ENCODE peak calls at places on chromosomes 1 and 21, in nine cellular contexts. X is ovary; Q is CD8-positive, alpha-beta T cell; D is A549; N is suprapubic skin; S is cardiac muscle cell; F is esophagus muscularis mucosa; U is tibial nerve; T is Panc1. V is an unnamed sample. For H3K4me1, the result is how much of the 10 kb centered on the place peaks cover.

GRCh38 chr1:182549346-182549745 is 39.7 kb downstream of the RNASEL start:
- DNase-seq in S (no peak), T (no peak), X (no peak), F (peak), Q (no peak), N (no peak), D (no peak), U (no peak), V (no peak)

GRCh38 chr1:31776511-31776910 is 12.4 kb upstream of the ADGRB2 start:
- DNase-seq in D (no peak), Q (no peak), N (no peak), S (no peak), F (no peak), X (no peak), T (no peak), U (no peak), V (no peak)

GRCh38 chr1:64877151-64877550 is 89.2 kb downstream of the JAK1 start:
- DNase-seq in N (no peak), D (no peak), F (no peak), T (no peak), S (no peak), U (no peak), Q (no peak), X (no peak), V (no peak)

GRCh38 chr1:178575611-178576331 is 62.9 kb downstream of the TEX35 start:
- DNase-seq in S (no peak), U (no peak), F (no peak), T (no peak), X (no peak), D (no peak), Q (no peak), N (no peak), V (no peak)

GRCh38 chr1:212614398-212615091 is 6.0 kb downstream of the ATF3 start:
- DNase-seq in N (no peak), U (no peak), T (no peak), F (no peak), X (no peak), D (no peak), Q (no peak), S (no peak), V (no peak)

GRCh38 chr21:21341041-21341440 is 342.8 kb downstream of the NCAM2 start:
- DNase-seq in Q (no peak), N (no peak), F (no peak), T (no peak), D (no peak), X (no peak), S (no peak), U (no peak), V (no peak)

GRCh38 chr1:30603081-30603858 is 120.1 kb downstream of the MATN1 start:
- DNase-seq in Q (no peak), F (peak), T (no peak), D (no peak), N (no peak), X (no peak), U (no peak), S (no peak), V (no peak)

GRCh38 chr21:39908265-39908923 is 41.2 kb downstream of the PCP4 start:
- DNase-seq in N (no peak), X (no peak), Q (no peak), U (no peak), S (no peak), F (no peak), D (no peak), T (no peak), V (no peak)

GRCh38 chr1:6547301-6547700 is 7.0 kb downstream of the NOL9 start:
- DNase-seq in X (no peak), U (no peak), S (no peak), N (no peak), Q (no peak), T (no peak), F (no peak), D (no peak), V (no peak)

GRCh38 chr1:93576346-93576745 is 105.3 kb downstream of the BCAR3 start:
- DNase-seq in S (no peak), N (no peak), Q (no peak), D (no peak), F (peak), X (no peak), U (no peak), T (no peak), V (no peak)

GRCh38 chr1:115189814-115190541 is 100.7 kb upstream of the TSPAN2 start:
- DNase-seq in N (no peak), T (peak), Q (no peak), X (no peak), D (peak), S (peak), F (peak), U (no peak), V (no peak)

GRCh38 chr1:178220094-178220493 is 126.2 kb downstream of the RASAL2 start:
- DNase-seq in F (no peak), T (no peak), S (peak), N (no peak), X (no peak), U (no peak), D (no peak), Q (no peak), V (peak)

GRCh38 chr1:158037876-158038359 is 44.5 kb downstream of the KIRREL1 start:
- DNase-seq in S (peak), T (no peak), U (no peak), D (peak), Q (no peak), X (peak), N (no peak), F (no peak), V (no peak)

GRCh38 chr1:224767031-224767430 is 150.9 kb downstream of the CNIH3 start:
- DNase-seq in U (no peak), F (peak), T (no peak), S (no peak), X (no peak), Q (no peak), N (no peak), D (no peak), V (no peak)

GRCh38 chr1:232950919-232951579 is 638 bp downstream of the NTPCR start:
- DNase-seq in X (no peak), U (no peak), F (no peak), N (no peak), D (peak), T (no peak), Q (peak), S (peak), V (no peak)

GRCh38 chr1:51607676-51608075 is 9.2 kb upstream of the OSBPL9 start:
- DNase-seq in F (no peak), S (peak), T (no peak), D (no peak), N (no peak), X (no peak), U (no peak), Q (no peak), V (no peak)

GRCh38 chr21:46406001-46406400 is 52.7 kb upstream of the DIP2A start:
- DNase-seq in F (no peak), N (no peak), Q (no peak), T (no peak), D (no peak), S (no peak), U (no peak), X (no peak), V (no peak)

GRCh38 chr21:29232601-29233541 is 65.9 kb upstream of the BACH1 start:
- DNase-seq in U (no peak), T (no peak), S (peak), D (no peak), N (no peak), X (no peak), F (no peak), Q (no peak), V (no peak)

GRCh38 chr1:41690331-41690730 is 205.8 kb upstream of the EDN2 start:
- DNase-seq in X (no peak), Q (no peak), S (no peak), N (no peak), D (no peak), T (no peak), F (no peak), U (no peak), V (no peak)

GRCh38 chr1:12650001-12650421 is 6.1 kb downstream of the AADACL4 start:
- DNase-seq in N (no peak), F (no peak), Q (no peak), X (no peak), S (peak), D (no peak), T (no peak), U (no peak), V (no peak)

GRCh38 chr1:20075345-20075744 is 5.4 kb downstream of the PLA2G5 start:
- DNase-seq in S (peak), T (no peak), F (no peak), X (no peak), U (no peak), N (peak), Q (no peak), D (no peak), V (no peak)

GRCh38 chr21:16419188-16419874 is 689.5 kb downstream of the USP25 start:
- DNase-seq in D (peak), F (peak), S (peak), U (peak), T (no peak), X (peak), Q (no peak), N (peak), V (no peak)

GRCh38 chr1:21864730-21865129 is 52.7 kb downstream of the LDLRAD2 start:
- DNase-seq in N (no peak), D (no peak), F (no peak), S (no peak), X (no peak), Q (no peak), T (no peak), U (no peak), V (no peak)

GRCh38 chr1:21863981-21864380 is 51.9 kb downstream of the LDLRAD2 start:
- DNase-seq in X (no peak), F (no peak), U (no peak), N (no peak), T (no peak), D (no peak), Q (no peak), S (no peak), V (no peak)

GRCh38 chr1:21866629-21867009 is 54.6 kb downstream of the LDLRAD2 start:
- DNase-seq in U (no peak), S (no peak), D (no peak), X (no peak), Q (no peak), F (no peak), N (no peak), T (no peak), V (no peak)

GRCh38 chr1:21865609-21865942 is 53.5 kb downstream of the LDLRAD2 start:
- DNase-seq in D (no peak), F (no peak), Q (no peak), T (no peak), S (no peak), X (no peak), N (no peak), U (no peak), V (no peak)

GRCh38 chr1:21865943-21866628 is 54.0 kb downstream of the LDLRAD2 start:
- DNase-seq in D (no peak), F (no peak), U (no peak), Q (no peak), X (no peak), N (no peak), S (no peak), T (no peak), V (no peak)
- TF ChIP-seq CTCF in D (no peak), F (no peak), U (no peak), Q (no peak), X (no peak), N (no peak), S (no peak), T (no peak), V (no peak)

DNA sequence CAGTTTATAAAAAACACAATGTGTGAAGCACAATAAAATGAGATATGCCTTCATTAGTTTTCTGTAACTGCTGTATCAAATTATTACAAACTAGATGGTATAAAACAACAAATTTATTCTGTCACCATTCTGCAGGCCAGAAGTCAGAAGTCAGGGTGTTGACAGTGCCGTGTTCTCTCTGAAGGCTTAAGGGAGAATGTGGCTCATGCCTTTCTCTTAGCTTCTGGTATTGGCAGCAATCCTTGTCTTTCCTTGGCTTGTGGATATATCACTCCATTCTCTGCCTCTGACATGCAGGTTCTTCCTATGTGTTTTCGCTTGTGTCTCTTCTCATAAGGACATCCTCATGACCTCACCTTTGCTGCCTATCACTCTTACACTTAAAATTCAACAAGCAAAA is 10.1 kb downstream of the NEK7 start:
- DNase-seq in Q (no peak), D (no peak), T (no peak), X (no peak), F (no peak), S (no peak), U (no peak), N (no peak), V (no peak)
- H3K4me1 ChIP-seq in Q (half or more), D (under half), T (under half), X (under half), F (half or more), S (half or more), U (half or more), N (under half), V (half or more)

DNA sequence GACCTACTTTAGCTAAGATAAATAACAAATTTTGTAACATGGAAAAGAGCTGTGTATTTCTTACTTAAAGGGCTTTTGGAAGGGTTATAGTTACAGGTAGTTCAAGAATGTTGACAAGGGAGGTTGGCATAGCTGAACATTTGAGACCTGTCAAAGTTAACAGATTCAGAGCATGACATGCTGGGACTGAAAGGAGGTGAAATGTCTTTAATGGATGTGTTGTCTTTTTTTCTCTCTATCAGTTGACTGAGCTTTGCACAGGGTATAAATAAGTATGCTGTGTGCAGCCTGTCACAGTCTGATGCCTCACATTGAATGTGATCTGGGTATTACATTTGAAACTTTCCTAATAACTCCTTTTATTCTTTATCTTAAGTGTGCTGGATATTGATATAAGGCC is 411.9 kb upstream of the ZP4 start:
- DNase-seq in S (no peak), T (no peak), U (no peak), F (no peak), D (no peak), N (no peak), X (no peak), Q (no peak), V (no peak)
- TF ChIP-seq CTCF in S (no peak), T (no peak), U (no peak), F (no peak), D (no peak), N (no peak), X (no peak), Q (no peak), V (no peak)

DNA sequence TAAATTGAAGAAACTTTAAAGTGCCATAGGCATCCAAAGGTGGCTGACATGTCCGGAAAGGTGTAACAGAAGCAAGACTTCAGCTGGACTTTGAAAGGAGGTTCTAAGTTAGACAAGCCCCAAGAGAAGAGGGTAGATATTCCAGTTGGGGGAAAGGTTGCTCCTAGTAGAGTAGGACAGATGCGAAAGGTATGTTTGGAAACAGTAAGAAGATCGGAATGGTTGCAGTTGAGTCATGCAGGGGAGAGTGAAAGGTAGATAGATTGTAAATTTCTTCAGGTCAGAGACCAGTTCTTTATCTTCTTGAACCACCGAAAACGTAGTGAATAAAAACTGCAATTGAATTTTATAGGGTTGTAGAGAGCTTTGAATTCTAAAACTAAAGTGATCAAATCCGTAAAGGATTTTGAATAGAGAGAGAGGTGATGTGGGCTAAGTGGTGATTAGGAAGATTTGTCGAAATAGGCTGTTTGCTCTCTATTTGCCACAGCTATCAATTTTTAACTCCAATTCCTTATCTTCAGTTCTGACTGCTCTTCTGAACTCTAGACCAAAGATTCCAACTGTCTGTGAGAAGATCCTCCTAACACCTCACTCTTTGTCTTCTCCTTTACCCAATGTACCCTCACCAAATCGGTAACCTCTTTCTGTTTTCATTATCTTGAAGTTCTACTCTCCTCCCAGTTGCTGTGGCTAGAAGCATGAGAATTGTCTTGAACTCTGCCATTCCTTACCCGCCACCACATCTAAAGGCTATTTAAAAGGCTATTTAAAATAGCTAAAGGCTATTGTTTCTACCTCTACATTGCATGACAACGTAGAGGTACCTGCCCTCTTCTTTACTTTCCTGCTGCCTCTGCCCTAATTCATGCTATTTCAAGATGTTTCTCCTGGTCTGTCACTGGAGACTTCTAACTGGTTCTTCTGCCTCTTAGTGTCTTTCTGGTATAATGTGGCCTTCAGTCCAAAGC is 16.7 kb downstream of the MACF1 start:
- DNase-seq in D (no peak), U (no peak), S (no peak), N (no peak), T (no peak), X (no peak), Q (no peak), F (no peak), V (no peak)
- H3K4me1 ChIP-seq in D (under half), U (under half), S (under half), N (under half), T (under half), X (under half), Q (half or more), F (half or more), V (under half)

GRCh38 chr1:200304146-200304545 is 105.7 kb downstream of the ZNF281 start:
- DNase-seq in X (no peak), T (no peak), S (no peak), N (no peak), F (no peak), U (no peak), D (no peak), Q (no peak), V (no peak)

GRCh38 chr1:200299571-200299970 is 110.3 kb downstream of the ZNF281 start:
- DNase-seq in N (no peak), S (no peak), F (no peak), Q (no peak), D (no peak), T (no peak), X (no peak), U (no peak), V (no peak)

GRCh38 chr1:200301152-200301551 is 108.7 kb downstream of the ZNF281 start:
- DNase-seq in D (no peak), U (no peak), X (no peak), Q (no peak), N (no peak), S (no peak), F (no peak), T (no peak), V (no peak)

GRCh38 chr1:200302893-200303250 is 107.0 kb downstream of the ZNF281 start:
- DNase-seq in X (no peak), U (no peak), Q (no peak), T (no peak), N (no peak), S (peak), F (no peak), D (peak), V (no peak)

DNA sequence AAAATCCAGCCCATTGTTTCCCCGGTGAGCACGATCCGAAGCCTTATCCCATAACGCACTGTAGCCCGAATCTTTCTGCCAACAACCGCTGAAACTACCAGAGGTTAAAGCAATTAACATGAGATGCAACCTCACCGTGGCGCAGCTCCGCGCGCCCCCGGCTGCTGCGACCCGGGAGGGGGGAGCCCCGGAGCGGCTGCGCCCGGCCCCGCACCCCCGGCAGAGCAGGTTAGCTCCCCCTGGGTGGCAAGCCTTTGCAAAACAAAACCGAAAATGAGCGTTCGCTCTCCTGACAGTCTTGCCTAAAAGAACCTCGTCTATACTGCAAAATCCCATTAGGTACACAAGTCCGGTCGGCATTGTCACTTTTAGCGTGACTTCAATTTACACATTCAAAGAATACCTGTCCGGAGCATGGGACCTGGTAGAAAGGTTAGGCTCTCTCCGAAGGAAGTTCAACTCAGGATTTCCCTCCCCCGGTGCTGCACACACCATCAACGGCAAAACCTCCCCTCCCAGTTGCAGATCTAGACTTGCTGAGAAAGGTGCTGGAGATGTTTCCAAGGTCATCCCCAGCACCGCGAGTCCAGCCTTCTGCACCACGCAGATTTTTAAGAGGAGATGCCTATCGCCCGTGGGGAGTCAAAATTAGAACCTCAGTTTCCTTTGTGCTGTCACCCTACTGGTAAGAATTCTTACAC is 107.5 kb downstream of the ZNF281 start:
- DNase-seq in F (no peak), U (no peak), X (no peak), T (no peak), N (no peak), Q (peak), D (peak), S (peak), V (no peak)
- TF ChIP-seq CTCF in F (no peak), U (no peak), X (no peak), T (no peak), N (no peak), Q (no peak), D (peak), S (peak), V (peak)

GRCh38 chr1:155947292-155947691 is 5.9 kb downstream of the RXFP4 start:
- DNase-seq in D (no peak), F (no peak), S (no peak), T (no peak), Q (no peak), U (no peak), N (no peak), X (no peak), V (no peak)
- H3K4me1 ChIP-seq in D (half or more), F (under half), S (under half), T (half or more), Q (under half), U (under half), N (under half), X (under half), V (under half)

DNA sequence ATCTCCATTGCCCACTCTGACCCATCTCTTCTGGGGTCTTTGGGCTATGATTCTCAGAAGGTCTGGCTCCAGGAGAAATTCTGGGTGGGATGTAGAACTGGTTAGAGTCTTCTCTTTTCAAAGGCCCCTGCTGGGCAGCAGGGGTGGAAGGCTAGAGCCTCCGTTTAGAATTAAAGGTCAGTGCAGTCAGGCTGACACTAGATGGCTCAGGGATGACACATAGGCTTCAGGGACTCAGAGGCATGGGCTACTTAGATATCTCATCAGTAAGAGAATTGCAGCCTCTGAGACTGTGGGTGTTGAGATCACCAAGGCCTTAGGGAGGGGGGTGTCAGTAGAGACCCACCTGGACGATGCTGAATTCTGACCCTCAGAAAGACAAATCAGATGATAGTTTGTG is 12.6 kb upstream of the PPM1J start:
- DNase-seq in X (no peak), T (no peak), F (no peak), D (no peak), Q (no peak), S (no peak), N (no peak), U (no peak), V (no peak)
- TF ChIP-seq CTCF in X (no peak), T (no peak), F (no peak), D (no peak), Q (no peak), S (no peak), N (no peak), U (no peak), V (no peak)